ENCODE peak calls at places on chromosomes 7 and 10, in seven cellular contexts. U is fibroblast of the aortic adventitia, Y is fibroblast of lung, D is lower leg skin, H is Calu3, B is pancreas, K is neural crest cell. M is an unnamed sample.

GRCh38 chr7:84025332-84025927 is 169.2 kb downstream of the SEMA3A start:
- DNase-seq in H (peak), D (no peak), Y (peak), U (peak), K (no peak), B (no peak), M (peak)

GRCh38 chr7:8258734-8259133 is 3.2 kb downstream of the ICA1 start:
- DNase-seq in D (no peak), U (no peak), Y (no peak), B (no peak), H (no peak), K (no peak), M (no peak)

GRCh38 chr10:71074176-71074755 is 138.1 kb upstream of the UNC5B start:
- DNase-seq in H (no peak), Y (no peak), K (no peak), D (no peak), B (no peak), U (no peak), M (no peak)

GRCh38 chr7:133303931-133304330 is 51.1 kb downstream of the EXOC4 start:
- DNase-seq in K (no peak), U (no peak), D (no peak), B (no peak), Y (no peak), H (no peak), M (no peak)

GRCh38 chr10:35872666-35873065 is 230.6 kb upstream of the FZD8 start:
- DNase-seq in D (no peak), Y (no peak), H (no peak), B (no peak), U (no peak), K (no peak), M (no peak)

GRCh38 chr10:105017116-105017515 is 376.0 kb downstream of the SORCS3 start:
- DNase-seq in U (no peak), Y (peak), B (no peak), H (no peak), K (no peak), D (no peak), M (no peak)

GRCh38 chr7:134452991-134453473 is 5.9 kb downstream of the AKR1B1 start:
- DNase-seq in U (no peak), K (no peak), B (no peak), D (no peak), H (no peak), Y (no peak), M (no peak)

GRCh38 chr7:148395292-148395691 is 195.3 kb upstream of the C7orf33 start:
- DNase-seq in U (no peak), H (no peak), B (no peak), K (no peak), Y (no peak), D (no peak), M (no peak)

GRCh38 chr10:1376384-1376945 is 320.3 kb downstream of the WDR37 start:
- DNase-seq in U (no peak), H (no peak), D (no peak), K (no peak), Y (no peak), B (no peak), M (no peak)

GRCh38 chr7:17062433-17063383 is 180.9 kb upstream of the AGR3 start:
- DNase-seq in B (no peak), Y (no peak), D (no peak), U (no peak), K (no peak), H (no peak), M (no peak)

GRCh38 chr10:116849271-116850057 is at the start of gene ENO4:
- DNase-seq in H (peak), K (peak), Y (peak), U (peak), B (peak), D (peak), M (peak)

GRCh38 chr7:28405662-28406061 is 6.7 kb upstream of the CREB5 start:
- DNase-seq in U (peak), Y (peak), K (no peak), B (no peak), H (peak), D (no peak), M (peak)

GRCh38 chr7:149561072-149561471 is 63.5 kb upstream of the ZNF746 start:
- DNase-seq in B (no peak), U (no peak), K (no peak), H (no peak), D (no peak), Y (peak), M (no peak)

GRCh38 chr7:110157631-110158362 is 933.1 kb upstream of the LRRN3 start:
- DNase-seq in H (no peak), U (no peak), B (no peak), Y (peak), D (no peak), K (no peak), M (no peak)

GRCh38 chr10:68440898-68441297 is 30.9 kb downstream of the DNA2 start:
- DNase-seq in Y (no peak), D (no peak), U (no peak), K (no peak), B (no peak), H (no peak), M (no peak)

GRCh38 chr7:91784469-91784868 is 96.0 kb downstream of the MTERF1 start:
- DNase-seq in D (no peak), K (no peak), B (no peak), U (peak), H (no peak), Y (peak), M (peak)

GRCh38 chr10:122181901-122182799 is 88.9 kb upstream of the BTBD16 start:
- DNase-seq in K (no peak), D (no peak), H (no peak), Y (peak), U (peak), B (no peak), M (peak)

GRCh38 chr7:142337406-142338001 is 79.6 kb upstream of the PRSS58 start:
- DNase-seq in H (no peak), K (no peak), D (no peak), U (no peak), B (no peak), Y (no peak), M (no peak)

GRCh38 chr7:142334236-142334635 is 76.4 kb upstream of the PRSS58 start:
- DNase-seq in H (no peak), D (no peak), U (no peak), Y (no peak), B (no peak), K (no peak), M (no peak)

GRCh38 chr7:142334806-142335205 is 76.9 kb upstream of the PRSS58 start:
- DNase-seq in H (no peak), K (no peak), U (no peak), Y (no peak), D (no peak), B (no peak), M (no peak)

DNA sequence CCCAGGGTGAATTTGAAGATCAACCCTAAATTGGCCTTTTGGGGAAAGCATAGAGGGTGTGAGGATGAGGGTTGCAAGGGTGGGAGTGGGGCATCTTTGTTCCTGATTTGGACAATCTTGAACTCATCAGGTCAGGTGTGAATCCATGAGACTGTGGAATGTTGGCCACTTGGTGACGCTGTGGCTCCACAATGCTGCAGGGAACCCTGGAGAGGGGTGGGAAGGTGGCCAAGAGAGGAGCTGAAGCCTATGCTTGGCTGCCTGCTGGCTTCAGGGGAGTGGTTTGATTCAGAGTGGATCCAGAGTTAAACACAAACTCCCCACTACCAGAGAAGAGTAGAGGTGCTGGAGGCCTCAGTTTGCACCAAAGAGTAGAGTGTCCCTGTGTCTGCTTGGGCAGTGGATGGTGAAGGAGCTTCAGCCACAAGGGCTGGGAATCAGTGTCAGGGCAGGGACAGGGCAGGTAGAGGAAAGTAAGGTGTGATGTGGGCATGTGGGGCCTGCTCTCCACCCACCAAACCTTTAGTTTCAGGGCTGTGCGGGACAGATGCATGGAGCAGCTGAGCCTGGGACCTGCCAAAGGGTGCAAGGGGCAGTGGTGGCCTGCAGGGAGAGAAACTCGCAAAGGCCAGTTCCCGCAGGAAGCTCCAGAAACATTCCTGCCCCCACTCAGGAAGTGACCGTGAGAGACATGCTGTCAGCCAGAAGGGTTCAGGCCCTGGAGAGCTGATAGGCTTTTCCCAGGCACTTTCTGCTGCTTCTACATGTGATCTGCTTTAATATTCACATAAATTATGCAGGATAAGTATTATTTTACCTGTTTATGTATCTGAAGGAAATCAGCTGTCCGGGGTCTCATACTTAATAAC is 81.0 kb upstream of the PRSS58 start:
- DNase-seq in D (peak), K (no peak), H (no peak), U (peak), B (no peak), Y (no peak), M (no peak)
- TF ChIP-seq CTCF in D (no peak), K (peak), H (no peak), U (peak), B (no peak), Y (peak), M (peak)

GRCh38 chr10:33008499-33009243 is 50.6 kb upstream of the ITGB1 start:
- DNase-seq in D (peak), K (peak), Y (peak), H (peak), U (peak), B (peak), M (peak)

GRCh38 chr10:33009244-33010131 is 51.5 kb upstream of the ITGB1 start:
- DNase-seq in D (no peak), K (no peak), Y (no peak), H (no peak), U (no peak), B (no peak), M (peak)

GRCh38 chr10:33006342-33006887 is 48.4 kb upstream of the ITGB1 start:
- DNase-seq in D (no peak), Y (no peak), H (no peak), B (no peak), U (no peak), K (no peak), M (no peak)

GRCh38 chr10:33005322-33006282 is 47.6 kb upstream of the ITGB1 start:
- DNase-seq in D (peak), Y (peak), H (peak), K (peak), B (peak), U (peak), M (peak)

DNA sequence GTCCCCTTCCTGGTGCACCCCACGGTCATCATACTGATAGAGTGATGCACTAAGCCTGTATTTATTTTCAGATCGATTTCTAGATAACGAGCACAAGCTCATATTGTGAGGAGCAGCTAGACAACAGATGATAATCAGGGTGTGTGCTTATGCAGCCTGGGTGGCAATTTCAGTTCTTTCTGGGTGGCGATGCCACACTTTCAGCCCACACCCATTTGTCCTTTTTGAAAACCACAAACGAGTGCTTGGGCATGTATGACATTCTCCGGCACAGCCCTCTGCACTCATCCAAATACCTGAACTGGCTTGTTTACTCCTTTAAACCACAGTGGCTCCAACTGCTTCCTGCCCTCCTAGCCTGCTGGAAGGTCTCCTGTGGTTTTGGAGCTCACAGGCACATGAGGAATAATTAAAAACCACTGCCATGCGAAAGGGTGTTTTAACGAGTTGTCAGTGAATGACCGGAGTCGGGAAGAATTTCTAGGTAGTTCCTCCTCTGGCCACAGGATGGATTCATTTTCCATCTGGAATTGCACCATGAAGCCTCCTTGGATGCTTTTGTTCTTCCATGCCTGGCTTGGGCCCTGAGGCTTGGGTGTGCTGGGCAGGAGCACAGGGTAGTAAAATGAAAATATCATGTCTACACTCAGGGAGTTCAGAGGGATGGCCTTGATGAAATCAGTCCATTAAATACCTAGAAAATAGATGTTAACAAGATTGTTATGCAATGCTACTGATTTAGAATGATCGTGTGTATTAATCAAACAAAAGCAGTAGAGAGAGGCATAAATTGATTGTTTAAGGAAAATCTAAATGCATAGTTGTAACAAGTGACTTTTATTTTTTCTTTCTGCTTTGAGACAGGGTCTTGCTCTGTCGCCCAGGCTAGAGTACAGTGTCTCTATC is 52.4 kb upstream of the ITGB1 start:
- DNase-seq in B (no peak), D (no peak), U (peak), Y (peak), H (peak), K (no peak), M (peak)
- TF ChIP-seq CTCF in B (peak), D (no peak), U (peak), Y (peak), H (peak), K (peak), M (peak)

DNA sequence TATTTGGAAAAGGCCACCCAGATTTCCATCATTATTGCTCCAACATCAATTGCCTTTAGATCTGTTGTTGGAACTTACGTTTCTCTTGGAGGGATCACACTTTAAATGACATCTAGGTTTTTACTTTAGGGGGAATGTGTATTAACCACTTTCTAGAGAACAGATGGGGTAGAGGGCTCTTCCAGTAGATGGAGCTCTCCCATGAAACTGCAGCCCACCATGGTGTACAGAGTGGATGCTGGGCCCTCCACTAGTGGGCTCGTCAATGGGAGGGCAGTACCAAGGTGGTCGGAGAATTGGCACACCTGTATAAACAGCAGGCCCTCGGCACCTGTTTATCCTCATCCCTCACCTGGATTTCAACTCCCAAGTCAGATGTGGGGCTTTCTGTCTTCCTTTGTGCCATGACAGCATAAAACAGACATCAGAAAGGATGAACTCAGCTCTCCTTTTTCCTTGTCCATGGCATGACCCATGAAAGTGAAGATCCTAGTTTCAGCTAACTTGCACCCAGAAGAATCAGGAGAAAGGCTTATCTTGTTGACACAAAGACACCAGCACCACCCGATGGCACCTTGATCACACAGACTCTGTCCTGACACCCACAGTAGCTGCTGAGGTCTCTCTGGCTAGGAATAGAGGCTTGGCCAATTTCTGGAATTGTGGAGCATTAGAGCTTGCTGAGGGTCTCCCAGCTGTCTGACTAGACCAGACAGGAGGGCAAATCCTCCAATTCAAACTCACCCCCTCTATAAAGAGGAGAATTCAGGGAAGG is 150.5 kb downstream of the CYP26A1 start:
- DNase-seq in K (no peak), U (no peak), H (no peak), Y (no peak), D (no peak), B (no peak), M (no peak)
- TF ChIP-seq CTCF in K (no peak), U (no peak), H (no peak), Y (no peak), D (no peak), B (no peak), M (peak)

DNA sequence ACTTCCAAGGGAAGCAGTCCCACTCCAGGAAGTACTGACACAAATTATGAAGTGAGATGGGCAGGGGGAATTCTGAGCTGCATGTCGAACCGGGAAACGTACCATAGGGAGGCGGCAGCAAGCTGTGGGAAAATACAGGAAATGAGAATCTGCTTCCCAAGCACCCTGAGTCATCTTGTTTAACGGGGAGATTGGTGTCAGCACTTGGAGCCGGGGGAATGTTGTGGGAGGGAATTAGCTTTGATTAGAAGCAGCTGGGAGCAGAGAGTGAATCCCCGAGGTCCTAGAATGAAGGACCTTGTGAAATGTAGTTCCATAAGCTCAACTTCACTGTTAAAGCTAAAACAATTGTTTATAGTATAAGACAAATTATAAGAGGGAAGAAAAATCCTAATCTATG is 141.4 kb upstream of the PRKCQ start:
- DNase-seq in H (peak), K (no peak), B (no peak), D (peak), Y (peak), U (peak), M (peak)
- TF ChIP-seq CTCF in H (no peak), K (no peak), B (no peak), D (no peak), Y (peak), U (peak), M (peak)

M was measured in fibroblast of villous mesenchyme.